ENCODE peak calls at places on chromosomes 6 and 20, in six cellular contexts. One of them, this sample, is unnamed.

GRCh38 chr6:96013531-96013930 is 2.2 kb upstream of the FUT9 start:
- DNase-seq in activated T-cell treated with anti-CD3 and anti-CD28 coated beads, Interleukin-2, amount 50 U/mL, for 4 hours: no peak
- DNase-seq in GM03348: no peak
- DNase-seq in adipocyte: no peak
- DNase-seq in mesendoderm: peak
- DNase-seq in stimulated activated CD8-positive, alpha-beta memory T cell treated with anti-CD3 and anti-CD28 coated beads, Interleukin-4, amount 100 ng/mL, for 1 hour: no peak
- DNase-seq in this sample: no peak

GRCh38 chr6:86558318-86558717 is 379.0 kb upstream of the HTR1E start:
- DNase-seq in activated T-cell treated with anti-CD3 and anti-CD28 coated beads, Interleukin-2, amount 50 U/mL, for 4 hours: no peak
- DNase-seq in GM03348: no peak
- DNase-seq in adipocyte: no peak
- DNase-seq in mesendoderm: no peak
- DNase-seq in stimulated activated CD8-positive, alpha-beta memory T cell treated with anti-CD3 and anti-CD28 coated beads, Interleukin-4, amount 100 ng/mL, for 1 hour: no peak
- DNase-seq in this sample: no peak

GRCh38 chr20:37670426-37670825 is 23.4 kb upstream of the CTNNBL1 start:
- DNase-seq in activated T-cell treated with anti-CD3 and anti-CD28 coated beads, Interleukin-2, amount 50 U/mL, for 4 hours: no peak
- DNase-seq in GM03348: peak
- DNase-seq in adipocyte: peak
- DNase-seq in mesendoderm: no peak
- DNase-seq in stimulated activated CD8-positive, alpha-beta memory T cell treated with anti-CD3 and anti-CD28 coated beads, Interleukin-4, amount 100 ng/mL, for 1 hour: no peak
- DNase-seq in this sample: no peak

GRCh38 chr6:105326216-105326615 is 76.7 kb downstream of the PREP start:
- DNase-seq in activated T-cell treated with anti-CD3 and anti-CD28 coated beads, Interleukin-2, amount 50 U/mL, for 4 hours: no peak
- DNase-seq in GM03348: peak
- DNase-seq in adipocyte: no peak
- DNase-seq in mesendoderm: no peak
- DNase-seq in stimulated activated CD8-positive, alpha-beta memory T cell treated with anti-CD3 and anti-CD28 coated beads, Interleukin-4, amount 100 ng/mL, for 1 hour: no peak
- DNase-seq in this sample: no peak

GRCh38 chr6:51473996-51474975 is 613.1 kb downstream of the PKHD1 start:
- DNase-seq in activated T-cell treated with anti-CD3 and anti-CD28 coated beads, Interleukin-2, amount 50 U/mL, for 4 hours: no peak
- DNase-seq in GM03348: no peak
- DNase-seq in adipocyte: no peak
- DNase-seq in mesendoderm: no peak
- DNase-seq in stimulated activated CD8-positive, alpha-beta memory T cell treated with anti-CD3 and anti-CD28 coated beads, Interleukin-4, amount 100 ng/mL, for 1 hour: no peak
- DNase-seq in this sample: no peak

GRCh38 chr20:8858181-8858794 is 210.6 kb upstream of the PLCB4 start:
- DNase-seq in activated T-cell treated with anti-CD3 and anti-CD28 coated beads, Interleukin-2, amount 50 U/mL, for 4 hours: no peak
- DNase-seq in GM03348: no peak
- DNase-seq in adipocyte: peak
- DNase-seq in mesendoderm: no peak
- DNase-seq in stimulated activated CD8-positive, alpha-beta memory T cell treated with anti-CD3 and anti-CD28 coated beads, Interleukin-4, amount 100 ng/mL, for 1 hour: no peak
- DNase-seq in this sample: no peak

GRCh38 chr6:142945446-142946180 is 637 bp upstream of the HIVEP2 start:
- DNase-seq in activated T-cell treated with anti-CD3 and anti-CD28 coated beads, Interleukin-2, amount 50 U/mL, for 4 hours: peak
- DNase-seq in GM03348: peak
- DNase-seq in adipocyte: no peak
- DNase-seq in mesendoderm: peak
- DNase-seq in stimulated activated CD8-positive, alpha-beta memory T cell treated with anti-CD3 and anti-CD28 coated beads, Interleukin-4, amount 100 ng/mL, for 1 hour: peak
- DNase-seq in this sample: no peak

GRCh38 chr6:146833157-146833556 is 234.4 kb downstream of the ADGB start:
- DNase-seq in activated T-cell treated with anti-CD3 and anti-CD28 coated beads, Interleukin-2, amount 50 U/mL, for 4 hours: no peak
- DNase-seq in GM03348: no peak
- DNase-seq in adipocyte: no peak
- DNase-seq in mesendoderm: no peak
- DNase-seq in stimulated activated CD8-positive, alpha-beta memory T cell treated with anti-CD3 and anti-CD28 coated beads, Interleukin-4, amount 100 ng/mL, for 1 hour: no peak
- DNase-seq in this sample: no peak

GRCh38 chr6:10578718-10579117 is 57.6 kb downstream of the GCNT2 start:
- DNase-seq in activated T-cell treated with anti-CD3 and anti-CD28 coated beads, Interleukin-2, amount 50 U/mL, for 4 hours: no peak
- DNase-seq in GM03348: no peak
- DNase-seq in adipocyte: no peak
- DNase-seq in mesendoderm: no peak
- DNase-seq in stimulated activated CD8-positive, alpha-beta memory T cell treated with anti-CD3 and anti-CD28 coated beads, Interleukin-4, amount 100 ng/mL, for 1 hour: no peak
- DNase-seq in this sample: no peak

GRCh38 chr6:33848498-33848897 is 44.7 kb upstream of the MLN start:
- DNase-seq in activated T-cell treated with anti-CD3 and anti-CD28 coated beads, Interleukin-2, amount 50 U/mL, for 4 hours: no peak
- DNase-seq in GM03348: no peak
- DNase-seq in adipocyte: no peak
- DNase-seq in mesendoderm: no peak
- DNase-seq in stimulated activated CD8-positive, alpha-beta memory T cell treated with anti-CD3 and anti-CD28 coated beads, Interleukin-4, amount 100 ng/mL, for 1 hour: no peak
- DNase-seq in this sample: no peak

GRCh38 chr20:33559994-33560393 is 70.1 kb downstream of the CBFA2T2 start:
- DNase-seq in activated T-cell treated with anti-CD3 and anti-CD28 coated beads, Interleukin-2, amount 50 U/mL, for 4 hours: no peak
- DNase-seq in GM03348: no peak
- DNase-seq in adipocyte: no peak
- DNase-seq in mesendoderm: no peak
- DNase-seq in stimulated activated CD8-positive, alpha-beta memory T cell treated with anti-CD3 and anti-CD28 coated beads, Interleukin-4, amount 100 ng/mL, for 1 hour: no peak
- DNase-seq in this sample: no peak

GRCh38 chr6:110693296-110693695 is 122.0 kb downstream of the CDK19 start:
- DNase-seq in activated T-cell treated with anti-CD3 and anti-CD28 coated beads, Interleukin-2, amount 50 U/mL, for 4 hours: no peak
- DNase-seq in GM03348: no peak
- DNase-seq in adipocyte: no peak
- DNase-seq in mesendoderm: no peak
- DNase-seq in stimulated activated CD8-positive, alpha-beta memory T cell treated with anti-CD3 and anti-CD28 coated beads, Interleukin-4, amount 100 ng/mL, for 1 hour: no peak
- DNase-seq in this sample: no peak

GRCh38 chr6:155837474-155837873 is 381.8 kb upstream of the NOX3 start:
- DNase-seq in activated T-cell treated with anti-CD3 and anti-CD28 coated beads, Interleukin-2, amount 50 U/mL, for 4 hours: no peak
- DNase-seq in GM03348: no peak
- DNase-seq in adipocyte: no peak
- DNase-seq in mesendoderm: no peak
- DNase-seq in stimulated activated CD8-positive, alpha-beta memory T cell treated with anti-CD3 and anti-CD28 coated beads, Interleukin-4, amount 100 ng/mL, for 1 hour: no peak
- DNase-seq in this sample: no peak

GRCh38 chr20:58393299-58393698 is 4.3 kb downstream of the VAPB start:
- DNase-seq in activated T-cell treated with anti-CD3 and anti-CD28 coated beads, Interleukin-2, amount 50 U/mL, for 4 hours: no peak
- DNase-seq in GM03348: peak
- DNase-seq in adipocyte: peak
- DNase-seq in mesendoderm: no peak
- DNase-seq in stimulated activated CD8-positive, alpha-beta memory T cell treated with anti-CD3 and anti-CD28 coated beads, Interleukin-4, amount 100 ng/mL, for 1 hour: no peak
- DNase-seq in this sample: no peak

GRCh38 chr6:70103798-70104197 is 199.1 kb downstream of the COL9A1 start:
- DNase-seq in activated T-cell treated with anti-CD3 and anti-CD28 coated beads, Interleukin-2, amount 50 U/mL, for 4 hours: no peak
- DNase-seq in GM03348: peak
- DNase-seq in adipocyte: no peak
- DNase-seq in mesendoderm: no peak
- DNase-seq in stimulated activated CD8-positive, alpha-beta memory T cell treated with anti-CD3 and anti-CD28 coated beads, Interleukin-4, amount 100 ng/mL, for 1 hour: no peak
- DNase-seq in this sample: no peak

GRCh38 chr6:105257350-105257749 is 77.5 kb upstream of the POPDC3 start:
- DNase-seq in activated T-cell treated with anti-CD3 and anti-CD28 coated beads, Interleukin-2, amount 50 U/mL, for 4 hours: no peak
- DNase-seq in GM03348: no peak
- DNase-seq in adipocyte: no peak
- DNase-seq in mesendoderm: no peak
- DNase-seq in stimulated activated CD8-positive, alpha-beta memory T cell treated with anti-CD3 and anti-CD28 coated beads, Interleukin-4, amount 100 ng/mL, for 1 hour: no peak
- DNase-seq in this sample: no peak

GRCh38 chr20:13006825-13007224 is 1.9 kb upstream of the SPTLC3 start:
- DNase-seq in activated T-cell treated with anti-CD3 and anti-CD28 coated beads, Interleukin-2, amount 50 U/mL, for 4 hours: no peak
- DNase-seq in GM03348: no peak
- DNase-seq in adipocyte: peak
- DNase-seq in mesendoderm: no peak
- DNase-seq in stimulated activated CD8-positive, alpha-beta memory T cell treated with anti-CD3 and anti-CD28 coated beads, Interleukin-4, amount 100 ng/mL, for 1 hour: no peak
- DNase-seq in this sample: no peak

GRCh38 chr6:137241481-137242011 is 22.4 kb upstream of the IFNGR1 start:
- DNase-seq in activated T-cell treated with anti-CD3 and anti-CD28 coated beads, Interleukin-2, amount 50 U/mL, for 4 hours: no peak
- DNase-seq in GM03348: no peak
- DNase-seq in adipocyte: peak
- DNase-seq in mesendoderm: peak
- DNase-seq in stimulated activated CD8-positive, alpha-beta memory T cell treated with anti-CD3 and anti-CD28 coated beads, Interleukin-4, amount 100 ng/mL, for 1 hour: no peak
- DNase-seq in this sample: no peak

GRCh38 chr20:29878281-29878741 is 1379.2 kb upstream of the DEFB115 start:
- DNase-seq in activated T-cell treated with anti-CD3 and anti-CD28 coated beads, Interleukin-2, amount 50 U/mL, for 4 hours: no peak
- DNase-seq in GM03348: no peak
- DNase-seq in adipocyte: no peak
- DNase-seq in mesendoderm: no peak
- DNase-seq in stimulated activated CD8-positive, alpha-beta memory T cell treated with anti-CD3 and anti-CD28 coated beads, Interleukin-4, amount 100 ng/mL, for 1 hour: no peak
- DNase-seq in this sample: no peak

GRCh38 chr6:104595315-104595820 is 264.4 kb downstream of the HACE1 start:
- DNase-seq in activated T-cell treated with anti-CD3 and anti-CD28 coated beads, Interleukin-2, amount 50 U/mL, for 4 hours: no peak
- DNase-seq in GM03348: no peak
- DNase-seq in adipocyte: no peak
- DNase-seq in mesendoderm: no peak
- DNase-seq in stimulated activated CD8-positive, alpha-beta memory T cell treated with anti-CD3 and anti-CD28 coated beads, Interleukin-4, amount 100 ng/mL, for 1 hour: no peak
- DNase-seq in this sample: no peak

GRCh38 chr6:111588366-111588765 is 17.3 kb downstream of the TRAF3IP2 start:
- DNase-seq in activated T-cell treated with anti-CD3 and anti-CD28 coated beads, Interleukin-2, amount 50 U/mL, for 4 hours: no peak
- DNase-seq in GM03348: no peak
- DNase-seq in adipocyte: no peak
- DNase-seq in mesendoderm: no peak
- DNase-seq in stimulated activated CD8-positive, alpha-beta memory T cell treated with anti-CD3 and anti-CD28 coated beads, Interleukin-4, amount 100 ng/mL, for 1 hour: no peak
- DNase-seq in this sample: no peak

GRCh38 chr6:33878541-33878940 is 74.7 kb upstream of the MLN start:
- DNase-seq in activated T-cell treated with anti-CD3 and anti-CD28 coated beads, Interleukin-2, amount 50 U/mL, for 4 hours: no peak
- DNase-seq in GM03348: no peak
- DNase-seq in adipocyte: no peak
- DNase-seq in mesendoderm: no peak
- DNase-seq in stimulated activated CD8-positive, alpha-beta memory T cell treated with anti-CD3 and anti-CD28 coated beads, Interleukin-4, amount 100 ng/mL, for 1 hour: no peak
- DNase-seq in this sample: no peak

This sample was measured in cerebellar nuclear complex.